ENCODE peak calls at places on chromosomes 2 and 18, in four cellular contexts. F is activated T-cell treated with anti-CD3 and anti-CD28 coated beads for 4 hours; N is NK-92 treated with Interleukin-12 subunit alpha and Interleukin-12 subunit beta, amount 100 ng/mL, for 24 hours; G is GM04503. C is an unnamed sample.

GRCh38 chr2:231718799-231719198 is 10.5 kb downstream of the PTMA start:
- DNase-seq in N (no peak), G (no peak), F (no peak), C (no peak)

GRCh38 chr2:113198790-113199612 is 25.2 kb downstream of the PSD4 start:
- DNase-seq in N (no peak), F (peak), G (no peak), C (no peak)

GRCh38 chr2:37652199-37652640 is 19.2 kb downstream of the CDC42EP3 start:
- DNase-seq in F (no peak), G (peak), N (no peak), C (no peak)

GRCh38 chr18:47986724-47987455 is 56.4 kb upstream of the SMAD2 start:
- DNase-seq in G (no peak), F (no peak), N (no peak), C (no peak)

GRCh38 chr18:7637269-7637668 is 70.2 kb downstream of the PTPRM start:
- DNase-seq in N (no peak), F (no peak), G (no peak), C (no peak)

GRCh38 chr2:39567507-39567906 is 98.2 kb upstream of the TMEM178A start:
- DNase-seq in G (no peak), N (no peak), F (no peak), C (no peak)

GRCh38 chr2:12267042-12267441 is 449.7 kb upstream of the TRIB2 start:
- DNase-seq in F (no peak), G (no peak), N (no peak), C (no peak)

GRCh38 chr2:60849165-60849564 is 32.2 kb upstream of the REL start:
- DNase-seq in F (no peak), N (no peak), G (no peak), C (no peak)

GRCh38 chr2:47039913-47040562 is 115.1 kb downstream of the STPG4 start:
- DNase-seq in F (no peak), G (no peak), N (no peak), C (no peak)

GRCh38 chr2:97936199-97936598 is 59.5 kb downstream of the TMEM131 start:
- DNase-seq in F (no peak), G (no peak), N (no peak), C (no peak)

GRCh38 chr18:35811896-35812295 is 160.6 kb upstream of the RMP24 start:
- DNase-seq in N (peak), G (no peak), F (no peak), C (no peak)

GRCh38 chr18:44887227-44887631 is 206.5 kb downstream of the SETBP1 start:
- DNase-seq in G (peak), N (peak), F (peak), C (no peak)

GRCh38 chr2:133286326-133286922 is 281.8 kb downstream of the NCKAP5 start:
- DNase-seq in N (no peak), F (no peak), G (no peak), C (no peak)

GRCh38 chr2:70959271-70959761 is 19.1 kb upstream of the ANKRD53 start:
- DNase-seq in N (no peak), G (no peak), F (no peak), C (no peak)

GRCh38 chr2:195307751-195308150 is 349.3 kb upstream of the SLC39A10 start:
- DNase-seq in N (no peak), F (no peak), G (no peak), C (no peak)

GRCh38 chr2:134583997-134584520 is 134.7 kb downstream of the TMEM163 start:
- DNase-seq in F (no peak), N (no peak), G (no peak), C (no peak)

GRCh38 chr2:43083710-43084698 is 142.4 kb downstream of the ZFP36L2 start:
- DNase-seq in G (peak), N (no peak), F (no peak), C (no peak)

GRCh38 chr2:120382541-120383144 is 36.7 kb downstream of the INHBB start:
- DNase-seq in N (no peak), G (no peak), F (no peak), C (no peak)

GRCh38 chr2:61371027-61371426 is 99.9 kb downstream of the USP34 start:
- DNase-seq in F (no peak), G (no peak), N (no peak), C (no peak)

GRCh38 chr2:179936654-179937053 is 70.4 kb downstream of the CWC22 start:
- DNase-seq in N (no peak), G (no peak), F (no peak), C (no peak)

GRCh38 chr2:19785432-19785831 is 116.4 kb downstream of the TTC32 start:
- DNase-seq in F (no peak), N (no peak), G (no peak), C (no peak)

GRCh38 chr2:16737812-16738211 is 72.2 kb upstream of the CYRIA start:
- DNase-seq in G (no peak), F (no peak), N (no peak), C (no peak)

GRCh38 chr2:59732861-59733603 is 820.4 kb downstream of the BCL11A start:
- DNase-seq in F (no peak), N (no peak), G (no peak), C (no peak)

GRCh38 chr2:111200333-111200879 is 79.7 kb downstream of the BCL2L11 start:
- DNase-seq in G (no peak), F (no peak), N (no peak), C (no peak)

GRCh38 chr2:860259-860855 is 90.3 kb upstream of the SNTG2 start:
- DNase-seq in N (no peak), G (no peak), F (no peak), C (no peak)

GRCh38 chr2:52340185-52340584 is 1308.3 kb upstream of the NRXN1 start:
- DNase-seq in N (no peak), G (no peak), F (no peak), C (no peak)

GRCh38 chr2:97068074-97068473 is 26.6 kb downstream of the FAHD2B start:
- DNase-seq in F (no peak), N (no peak), G (no peak), C (no peak)

C was measured in KG1.